ENCODE peak calls at places on chromosomes 4 and X, in ten cellular contexts. Z is cardiac muscle cell, S is choroid plexus epithelial cell, H is IMR-90, E is MCF 10A, C is HFF-Myc, X is DND-41, T is fibroblast of the aortic adventitia, G is SK-N-SH, I is glutamatergic neuron. W is an unnamed sample.

GRCh38 chr4:86895692-86896488 is 3.7 kb upstream of the C4orf36 start:
- DNase-seq in S (peak), H (peak), E (peak), X (no peak), Z (peak), I (no peak), G (peak), T (peak), C (no peak), W (no peak)

GRCh38 chr4:55447826-55448225 is 52.1 kb downstream of the TMEM165 start:
- DNase-seq in I (no peak), H (peak), E (peak), C (peak), S (peak), T (peak), X (no peak), G (no peak), Z (no peak), W (no peak)

GRCh38 chrX:153557618-153558017 is 40.2 kb downstream of the ATP2B3 start:
- DNase-seq in T (no peak), X (no peak), S (no peak), I (no peak), Z (no peak), H (no peak), E (no peak), C (no peak), G (no peak), W (no peak)

GRCh38 chr4:141972950-141973349 is 336.6 kb downstream of the IL15 start:
- DNase-seq in G (no peak), S (no peak), I (no peak), Z (no peak), H (no peak), C (no peak), X (no peak), E (no peak), T (no peak), W (no peak)

GRCh38 chr4:177740563-177740962 is 298.3 kb upstream of the AGA start:
- DNase-seq in Z (no peak), H (peak), S (no peak), T (peak), C (no peak), X (no peak), G (no peak), E (peak), I (no peak), W (no peak)

GRCh38 chr4:61889117-61889516 is 689.0 kb downstream of the ADGRL3 start:
- DNase-seq in S (no peak), T (no peak), Z (no peak), C (no peak), I (no peak), X (no peak), E (no peak), H (no peak), G (no peak), W (no peak)

GRCh38 chrX:105515561-105515960 is 295.1 kb upstream of the TEX13A start:
- DNase-seq in H (no peak), G (no peak), X (no peak), Z (no peak), E (peak), C (no peak), S (peak), T (no peak), I (no peak), W (no peak)

GRCh38 chr4:184408711-184409081 is 65.7 kb downstream of the IRF2 start:
- DNase-seq in I (no peak), G (no peak), H (no peak), C (no peak), X (no peak), S (no peak), E (no peak), T (no peak), Z (no peak), W (no peak)

GRCh38 chr4:972651-973424 is 531 bp downstream of the DGKQ start:
- DNase-seq in E (peak), Z (no peak), S (no peak), X (peak), H (no peak), T (peak), G (peak), I (no peak), C (no peak), W (peak)

GRCh38 chrX:39767446-39767845 is 330.3 kb downstream of the BCOR start:
- DNase-seq in S (no peak), T (peak), G (no peak), H (peak), E (no peak), C (no peak), Z (no peak), X (no peak), I (no peak), W (no peak)

GRCh38 chrX:48617542-48618340 is 20.4 kb downstream of the WDR13 start:
- DNase-seq in T (peak), Z (no peak), C (no peak), E (peak), S (peak), H (no peak), X (no peak), G (no peak), I (no peak), W (no peak)

GRCh38 chr4:181848357-181848756 is 394.8 kb upstream of the TENM3 start:
- DNase-seq in I (no peak), X (no peak), H (no peak), E (no peak), C (no peak), Z (no peak), G (no peak), T (no peak), S (no peak), W (no peak)

GRCh38 chr4:26135331-26135730 is 185.5 kb upstream of the RBPJ start:
- DNase-seq in T (no peak), I (no peak), C (no peak), S (no peak), H (no peak), X (no peak), G (no peak), Z (no peak), E (no peak), W (no peak)

GRCh38 chr4:175422331-175422730 is 389.7 kb downstream of the GPM6A start:
- DNase-seq in X (no peak), I (no peak), S (peak), C (no peak), G (no peak), H (peak), E (no peak), Z (no peak), T (peak), W (no peak)

GRCh38 chr4:74635490-74636123 is 158.7 kb downstream of the BTC start:
- DNase-seq in S (no peak), T (no peak), H (no peak), Z (no peak), E (peak), C (no peak), X (no peak), G (no peak), I (no peak), W (no peak)

GRCh38 chrX:48573690-48574269 is 504 bp upstream of the RBM3 start:
- DNase-seq in G (peak), S (peak), C (no peak), I (peak), Z (no peak), T (no peak), X (no peak), H (no peak), E (no peak), W (peak)

GRCh38 chr4:139738846-139739613 is 73.4 kb downstream of the MGST2 start:
- DNase-seq in I (no peak), T (peak), G (no peak), E (no peak), C (no peak), Z (no peak), X (no peak), H (no peak), S (no peak), W (no peak)

GRCh38 chr4:141912831-141913230 is 276.4 kb downstream of the IL15 start:
- DNase-seq in E (no peak), G (peak), Z (peak), X (no peak), T (peak), C (no peak), I (no peak), S (peak), H (peak), W (peak)

GRCh38 chr4:102076622-102077021 is 268.7 kb downstream of the SLC39A8 start:
- DNase-seq in G (no peak), C (no peak), H (no peak), E (peak), S (no peak), Z (no peak), T (no peak), I (no peak), X (no peak), W (no peak)

GRCh38 chr4:183384516-183384915 is 59.9 kb upstream of the CDKN2AIP start:
- DNase-seq in X (no peak), E (no peak), S (no peak), G (no peak), T (no peak), H (no peak), I (no peak), C (no peak), Z (no peak), W (no peak)

GRCh38 chr4:144611850-144612249 is 34.1 kb upstream of the HHIP start:
- DNase-seq in X (no peak), S (peak), H (peak), T (no peak), Z (peak), E (peak), C (peak), I (peak), G (peak), W (peak)

GRCh38 chr4:48954314-48954713 is 31.8 kb upstream of the CWH43 start:
- DNase-seq in T (no peak), E (no peak), H (peak), S (peak), Z (no peak), C (no peak), X (no peak), I (no peak), G (no peak), W (no peak)

GRCh38 chr4:173169428-173170209 is 1.0 kb downstream of the GALNT7 start:
- DNase-seq in H (peak), S (peak), T (peak), G (peak), I (peak), X (peak), E (peak), C (no peak), Z (peak), W (peak)

GRCh38 chr4:102761902-102762301 is 1.1 kb upstream of the MANBA start:
- DNase-seq in E (no peak), T (no peak), S (no peak), Z (no peak), H (no peak), G (no peak), C (no peak), I (no peak), X (no peak), W (no peak)

GRCh38 chr4:171203425-171203824 is 609.8 kb upstream of the GALNTL6 start:
- DNase-seq in S (peak), G (no peak), Z (no peak), X (no peak), C (no peak), E (peak), I (no peak), H (no peak), T (no peak), W (no peak)

GRCh38 chr4:82739292-82740190 is 59.1 kb downstream of the SCD5 start:
- DNase-seq in S (peak), I (peak), T (peak), C (no peak), G (peak), H (peak), E (peak), Z (peak), X (no peak), W (peak)

GRCh38 chr4:973431-974397 is at the start of gene DGKQ:
- DNase-seq in G (peak), S (peak), X (peak), H (peak), C (no peak), E (peak), I (peak), T (peak), Z (peak), W (peak)

GRCh38 chr4:83110970-83111369 is 3.6 kb downstream of the PLAC8 start:
- DNase-seq in T (no peak), C (no peak), E (no peak), Z (no peak), I (no peak), G (no peak), H (no peak), X (no peak), S (no peak), W (peak)

GRCh38 chr4:2552806-2553205 is 16.4 kb downstream of the FAM193A start:
- DNase-seq in I (no peak), T (no peak), G (no peak), E (no peak), S (no peak), Z (no peak), X (no peak), H (no peak), C (no peak), W (no peak)

GRCh38 chrX:47232197-47232802 is 509 bp upstream of the USP11 start:
- DNase-seq in T (no peak), E (no peak), H (no peak), G (no peak), C (no peak), Z (no peak), S (no peak), X (no peak), I (no peak), W (no peak)

GRCh38 chrX:39149761-39150160 is 348.5 kb downstream of the MID1IP1 start:
- DNase-seq in C (no peak), T (peak), G (no peak), H (peak), E (peak), I (peak), X (peak), Z (peak), S (peak), W (peak)

GRCh38 chrX:25503826-25504225 is 488.1 kb upstream of the ARX start:
- DNase-seq in T (no peak), G (no peak), I (no peak), Z (no peak), E (no peak), S (no peak), C (no peak), X (no peak), H (no peak), W (no peak)

GRCh38 chrX:53494427-53494826 is 60.3 kb upstream of the HSD17B10 start:
- DNase-seq in I (no peak), Z (no peak), T (no peak), S (peak), C (peak), G (peak), H (peak), E (peak), X (no peak), W (no peak)

GRCh38 chr4:145153904-145154298 is 26.5 kb downstream of the OTUD4 start:
- DNase-seq in I (no peak), E (no peak), H (no peak), Z (no peak), T (no peak), X (no peak), G (no peak), S (no peak), C (no peak), W (no peak)

GRCh38 chrX:6024204-6024603 is 204.5 kb downstream of the NLGN4X start:
- DNase-seq in C (no peak), E (no peak), Z (no peak), I (no peak), T (no peak), G (no peak), S (no peak), X (no peak), H (no peak), W (no peak)

GRCh38 chrX:56248492-56248891 is 16.3 kb downstream of the KLF8 start:
- DNase-seq in I (peak), X (peak), T (peak), S (peak), G (peak), Z (peak), H (peak), E (peak), C (peak), W (peak)

DNA sequence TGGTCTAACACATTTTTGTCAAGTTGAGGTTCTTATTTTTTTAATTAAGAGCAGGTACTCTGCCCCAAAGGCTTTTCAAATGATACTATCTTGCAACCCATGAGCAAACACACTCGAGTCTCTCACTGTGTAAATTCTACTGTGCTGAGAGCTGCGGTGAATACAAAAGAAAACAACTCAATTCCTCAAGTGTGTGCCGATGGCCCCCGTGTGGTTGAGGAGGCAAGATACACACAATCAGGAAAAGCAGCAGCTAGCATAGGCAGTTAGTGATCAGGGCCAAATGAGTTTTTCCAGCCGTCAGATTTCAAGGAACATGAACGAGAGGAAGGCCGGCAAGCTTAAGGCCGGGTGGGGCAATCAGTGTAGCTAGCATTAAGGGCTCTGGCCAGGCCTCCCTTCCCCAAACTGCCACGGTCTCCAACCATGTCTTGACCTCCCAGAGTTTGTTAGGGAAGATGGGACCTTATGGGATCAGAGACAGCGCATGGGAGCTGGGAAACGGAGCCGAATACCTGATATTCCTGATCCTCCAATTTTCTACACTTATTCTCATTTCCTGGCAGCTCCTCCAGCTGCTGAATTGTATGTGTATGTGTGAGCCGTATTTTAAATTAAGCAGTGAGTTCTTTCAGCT is 59.7 kb downstream of the RTL9 start:
- DNase-seq in X (no peak), C (no peak), T (peak), E (no peak), I (peak), G (peak), H (peak), Z (peak), S (peak), W (no peak)
- TF ChIP-seq CTCF in X (no peak), C (peak), T (peak), E (no peak), I (peak), G (peak), H (peak), Z (peak), S (peak), W (no peak)

DNA sequence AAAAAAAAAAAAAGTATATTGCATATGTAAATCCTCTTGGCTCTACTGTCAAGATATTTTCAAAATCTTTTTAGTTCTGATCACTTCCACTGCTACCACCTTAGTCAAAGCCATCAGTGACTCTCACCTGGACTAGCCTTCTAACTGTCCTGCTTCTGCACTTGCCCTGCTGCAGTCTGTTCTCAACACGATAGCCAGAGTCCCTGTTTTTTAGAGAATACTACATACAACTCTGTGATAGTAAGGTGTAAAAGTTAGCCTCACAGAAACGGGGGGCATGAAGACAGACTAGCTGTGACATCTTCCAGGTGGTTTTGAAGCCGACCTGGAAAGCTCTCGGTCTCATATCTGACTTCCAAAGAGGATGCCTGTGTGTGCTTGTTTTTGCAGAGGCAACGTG is 24.6 kb downstream of the EIF2S3 start:
- DNase-seq in E (no peak), H (no peak), C (no peak), G (no peak), X (no peak), T (no peak), Z (no peak), I (no peak), S (no peak), W (no peak)
- TF ChIP-seq CTCF in E (no peak), H (no peak), C (no peak), G (no peak), X (no peak), T (no peak), Z (no peak), I (no peak), S (no peak), W (no peak)

GRCh38 chr4:22238742-22239141 is 277.1 kb downstream of the ADGRA3 start:
- DNase-seq in I (no peak), Z (peak), H (no peak), E (peak), S (no peak), C (no peak), T (peak), X (no peak), G (peak), W (no peak)
- TF ChIP-seq CTCF in I (no peak), Z (peak), H (no peak), E (no peak), S (no peak), C (peak), T (peak), X (no peak), G (peak), W (no peak)

DNA sequence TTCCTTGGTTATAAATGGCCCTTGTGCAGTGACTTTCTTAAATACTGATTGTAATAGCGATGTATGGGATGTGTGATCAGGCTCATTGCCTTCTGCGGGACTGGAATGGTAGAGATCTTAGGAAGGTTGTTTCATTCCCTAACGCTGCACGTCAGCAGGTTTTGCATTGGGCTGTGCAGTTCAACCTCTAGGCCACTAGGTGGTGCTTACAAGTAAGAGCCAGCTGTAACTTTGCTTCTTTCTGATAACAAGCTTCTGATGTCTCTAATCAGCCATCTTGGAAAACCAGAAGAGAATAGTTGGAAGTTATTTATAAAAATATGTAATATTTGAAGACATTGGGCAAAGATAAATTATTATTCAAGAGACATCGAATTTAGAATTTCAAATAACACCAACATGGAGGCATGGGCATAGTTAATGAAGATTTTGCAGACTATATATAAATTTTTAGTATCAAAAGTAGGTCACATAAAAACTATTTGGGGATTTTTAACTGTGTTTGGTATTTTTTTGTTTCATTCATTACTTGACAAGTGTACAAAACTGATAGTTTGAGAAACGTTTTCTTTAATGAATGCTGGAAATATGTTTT is 339.7 kb upstream of the PCDH7 start:
- DNase-seq in X (peak), I (peak), G (peak), T (peak), H (peak), Z (peak), C (peak), E (peak), S (peak), W (peak)
- TF ChIP-seq CTCF in X (peak), I (peak), G (peak), T (peak), H (peak), Z (peak), C (peak), E (peak), S (peak), W (peak)

W was measured in activated CD8-positive, alpha-beta T cell treated with anti-CD3 and anti-CD28 coated beads for 36 hours.